ENCODE peak calls at places on chromosomes 11 and 22, in eight cellular contexts. One of them, this sample, is unnamed.

GRCh38 chr22:35792501-35792900 is 74.8 kb downstream of the APOL5 start:
- DNase-seq in hypothalamus: no peak
- DNase-seq in cardiac fibroblast: no peak
- DNase-seq in AG10803: no peak
- DNase-seq in nephron progenitor cell: no peak
- DNase-seq in stimulated activated CD4-positive, alpha-beta T cell treated with anti-CD3 and anti-CD28 coated beads, TNF-alpha, amount 100 ng/mL, for 4 hours: no peak
- DNase-seq in amniotic stem cell: no peak
- DNase-seq in activated T-cell treated with anti-CD3 and anti-CD28 coated beads, Interleukin-2, amount 50 U/mL, for 24 hours: no peak
- DNase-seq in this sample: no peak

GRCh38 chr22:40050258-40050657 is 55.5 kb downstream of the FAM83F start:
- DNase-seq in hypothalamus: no peak
- DNase-seq in cardiac fibroblast: no peak
- DNase-seq in AG10803: no peak
- DNase-seq in nephron progenitor cell: no peak
- DNase-seq in stimulated activated CD4-positive, alpha-beta T cell treated with anti-CD3 and anti-CD28 coated beads, TNF-alpha, amount 100 ng/mL, for 4 hours: no peak
- DNase-seq in amniotic stem cell: no peak
- DNase-seq in activated T-cell treated with anti-CD3 and anti-CD28 coated beads, Interleukin-2, amount 50 U/mL, for 24 hours: no peak
- DNase-seq in this sample: no peak

GRCh38 chr11:11036185-11037161 is 178.6 kb upstream of the ZBED5 start:
- DNase-seq in hypothalamus: no peak
- DNase-seq in cardiac fibroblast: peak
- DNase-seq in AG10803: peak
- DNase-seq in nephron progenitor cell: peak
- DNase-seq in stimulated activated CD4-positive, alpha-beta T cell treated with anti-CD3 and anti-CD28 coated beads, TNF-alpha, amount 100 ng/mL, for 4 hours: peak
- DNase-seq in amniotic stem cell: no peak
- DNase-seq in activated T-cell treated with anti-CD3 and anti-CD28 coated beads, Interleukin-2, amount 50 U/mL, for 24 hours: no peak
- DNase-seq in this sample: peak

GRCh38 chr22:43844560-43845545 is 17.5 kb downstream of the SULT4A1 start:
- DNase-seq in hypothalamus: no peak
- DNase-seq in cardiac fibroblast: no peak
- DNase-seq in AG10803: no peak
- DNase-seq in nephron progenitor cell: no peak
- DNase-seq in stimulated activated CD4-positive, alpha-beta T cell treated with anti-CD3 and anti-CD28 coated beads, TNF-alpha, amount 100 ng/mL, for 4 hours: no peak
- DNase-seq in amniotic stem cell: no peak
- DNase-seq in activated T-cell treated with anti-CD3 and anti-CD28 coated beads, Interleukin-2, amount 50 U/mL, for 24 hours: no peak
- DNase-seq in this sample: no peak

GRCh38 chr22:44580176-44580575 is 82.1 kb upstream of the RTL6 start:
- DNase-seq in hypothalamus: no peak
- DNase-seq in cardiac fibroblast: no peak
- DNase-seq in AG10803: no peak
- DNase-seq in nephron progenitor cell: no peak
- DNase-seq in stimulated activated CD4-positive, alpha-beta T cell treated with anti-CD3 and anti-CD28 coated beads, TNF-alpha, amount 100 ng/mL, for 4 hours: no peak
- DNase-seq in amniotic stem cell: no peak
- DNase-seq in activated T-cell treated with anti-CD3 and anti-CD28 coated beads, Interleukin-2, amount 50 U/mL, for 24 hours: peak
- DNase-seq in this sample: no peak

GRCh38 chr11:66745356-66746235 is 16.6 kb upstream of the SPTBN2 start:
- DNase-seq in hypothalamus: no peak
- DNase-seq in cardiac fibroblast: no peak
- DNase-seq in AG10803: no peak
- DNase-seq in nephron progenitor cell: peak
- DNase-seq in stimulated activated CD4-positive, alpha-beta T cell treated with anti-CD3 and anti-CD28 coated beads, TNF-alpha, amount 100 ng/mL, for 4 hours: no peak
- DNase-seq in amniotic stem cell: no peak
- DNase-seq in activated T-cell treated with anti-CD3 and anti-CD28 coated beads, Interleukin-2, amount 50 U/mL, for 24 hours: peak
- DNase-seq in this sample: no peak

GRCh38 chr22:23207786-23208325 is 27.5 kb downstream of the BCR start:
- DNase-seq in hypothalamus: no peak
- DNase-seq in cardiac fibroblast: no peak
- DNase-seq in AG10803: no peak
- DNase-seq in nephron progenitor cell: no peak
- DNase-seq in stimulated activated CD4-positive, alpha-beta T cell treated with anti-CD3 and anti-CD28 coated beads, TNF-alpha, amount 100 ng/mL, for 4 hours: no peak
- DNase-seq in amniotic stem cell: no peak
- DNase-seq in activated T-cell treated with anti-CD3 and anti-CD28 coated beads, Interleukin-2, amount 50 U/mL, for 24 hours: no peak
- DNase-seq in this sample: no peak

GRCh38 chr11:66904055-66904454 is 47.2 kb downstream of the LRFN4 start:
- DNase-seq in hypothalamus: no peak
- DNase-seq in cardiac fibroblast: no peak
- DNase-seq in AG10803: no peak
- DNase-seq in nephron progenitor cell: no peak
- DNase-seq in stimulated activated CD4-positive, alpha-beta T cell treated with anti-CD3 and anti-CD28 coated beads, TNF-alpha, amount 100 ng/mL, for 4 hours: no peak
- DNase-seq in amniotic stem cell: no peak
- DNase-seq in activated T-cell treated with anti-CD3 and anti-CD28 coated beads, Interleukin-2, amount 50 U/mL, for 24 hours: no peak
- DNase-seq in this sample: peak

GRCh38 chr11:35143509-35144102 is 4.6 kb downstream of the CD44 start:
- DNase-seq in hypothalamus: no peak
- DNase-seq in cardiac fibroblast: no peak
- DNase-seq in AG10803: no peak
- DNase-seq in nephron progenitor cell: no peak
- DNase-seq in stimulated activated CD4-positive, alpha-beta T cell treated with anti-CD3 and anti-CD28 coated beads, TNF-alpha, amount 100 ng/mL, for 4 hours: no peak
- DNase-seq in amniotic stem cell: no peak
- DNase-seq in activated T-cell treated with anti-CD3 and anti-CD28 coated beads, Interleukin-2, amount 50 U/mL, for 24 hours: no peak
- DNase-seq in this sample: peak

GRCh38 chr11:73182824-73183321 is 35.2 kb upstream of the P2RY2 start:
- DNase-seq in hypothalamus: no peak
- DNase-seq in cardiac fibroblast: peak
- DNase-seq in AG10803: no peak
- DNase-seq in nephron progenitor cell: no peak
- DNase-seq in stimulated activated CD4-positive, alpha-beta T cell treated with anti-CD3 and anti-CD28 coated beads, TNF-alpha, amount 100 ng/mL, for 4 hours: no peak
- DNase-seq in amniotic stem cell: no peak
- DNase-seq in activated T-cell treated with anti-CD3 and anti-CD28 coated beads, Interleukin-2, amount 50 U/mL, for 24 hours: no peak
- DNase-seq in this sample: peak

GRCh38 chr11:115920087-115920461 is 415.9 kb upstream of the CADM1 start:
- DNase-seq in hypothalamus: no peak
- DNase-seq in cardiac fibroblast: no peak
- DNase-seq in AG10803: no peak
- DNase-seq in nephron progenitor cell: no peak
- DNase-seq in stimulated activated CD4-positive, alpha-beta T cell treated with anti-CD3 and anti-CD28 coated beads, TNF-alpha, amount 100 ng/mL, for 4 hours: no peak
- DNase-seq in amniotic stem cell: no peak
- DNase-seq in activated T-cell treated with anti-CD3 and anti-CD28 coated beads, Interleukin-2, amount 50 U/mL, for 24 hours: no peak
- DNase-seq in this sample: no peak

GRCh38 chr11:69799582-69799981 is 19.6 kb downstream of the FGF3 start:
- DNase-seq in hypothalamus: no peak
- DNase-seq in cardiac fibroblast: peak
- DNase-seq in AG10803: no peak
- DNase-seq in nephron progenitor cell: no peak
- DNase-seq in stimulated activated CD4-positive, alpha-beta T cell treated with anti-CD3 and anti-CD28 coated beads, TNF-alpha, amount 100 ng/mL, for 4 hours: no peak
- DNase-seq in amniotic stem cell: no peak
- DNase-seq in activated T-cell treated with anti-CD3 and anti-CD28 coated beads, Interleukin-2, amount 50 U/mL, for 24 hours: no peak
- DNase-seq in this sample: peak

GRCh38 chr11:16923987-16924386 is 90.2 kb downstream of the PLEKHA7 start:
- DNase-seq in hypothalamus: no peak
- DNase-seq in cardiac fibroblast: no peak
- DNase-seq in AG10803: no peak
- DNase-seq in nephron progenitor cell: no peak
- DNase-seq in stimulated activated CD4-positive, alpha-beta T cell treated with anti-CD3 and anti-CD28 coated beads, TNF-alpha, amount 100 ng/mL, for 4 hours: no peak
- DNase-seq in amniotic stem cell: no peak
- DNase-seq in activated T-cell treated with anti-CD3 and anti-CD28 coated beads, Interleukin-2, amount 50 U/mL, for 24 hours: no peak
- DNase-seq in this sample: peak

GRCh38 chr11:127873478-127873877 is 713.9 kb downstream of the ETS1 start:
- DNase-seq in hypothalamus: no peak
- DNase-seq in cardiac fibroblast: no peak
- DNase-seq in AG10803: no peak
- DNase-seq in nephron progenitor cell: no peak
- DNase-seq in stimulated activated CD4-positive, alpha-beta T cell treated with anti-CD3 and anti-CD28 coated beads, TNF-alpha, amount 100 ng/mL, for 4 hours: no peak
- DNase-seq in amniotic stem cell: no peak
- DNase-seq in activated T-cell treated with anti-CD3 and anti-CD28 coated beads, Interleukin-2, amount 50 U/mL, for 24 hours: no peak
- DNase-seq in this sample: no peak

GRCh38 chr11:96213500-96213899 is 129.5 kb downstream of the MAML2 start:
- DNase-seq in hypothalamus: no peak
- DNase-seq in cardiac fibroblast: peak
- DNase-seq in AG10803: peak
- DNase-seq in nephron progenitor cell: no peak
- DNase-seq in stimulated activated CD4-positive, alpha-beta T cell treated with anti-CD3 and anti-CD28 coated beads, TNF-alpha, amount 100 ng/mL, for 4 hours: no peak
- DNase-seq in amniotic stem cell: peak
- DNase-seq in activated T-cell treated with anti-CD3 and anti-CD28 coated beads, Interleukin-2, amount 50 U/mL, for 24 hours: no peak
- DNase-seq in this sample: no peak

GRCh38 chr11:120332822-120333716 is 3.1 kb upstream of the ARHGEF12 start:
- DNase-seq in hypothalamus: no peak
- DNase-seq in cardiac fibroblast: peak
- DNase-seq in AG10803: peak
- DNase-seq in nephron progenitor cell: no peak
- DNase-seq in stimulated activated CD4-positive, alpha-beta T cell treated with anti-CD3 and anti-CD28 coated beads, TNF-alpha, amount 100 ng/mL, for 4 hours: no peak
- DNase-seq in amniotic stem cell: no peak
- DNase-seq in activated T-cell treated with anti-CD3 and anti-CD28 coated beads, Interleukin-2, amount 50 U/mL, for 24 hours: no peak
- DNase-seq in this sample: no peak

GRCh38 chr11:13367115-13367514 is 89.5 kb downstream of the BMAL1 start:
- DNase-seq in hypothalamus: no peak
- DNase-seq in cardiac fibroblast: no peak
- DNase-seq in AG10803: no peak
- DNase-seq in nephron progenitor cell: no peak
- DNase-seq in stimulated activated CD4-positive, alpha-beta T cell treated with anti-CD3 and anti-CD28 coated beads, TNF-alpha, amount 100 ng/mL, for 4 hours: no peak
- DNase-seq in amniotic stem cell: no peak
- DNase-seq in activated T-cell treated with anti-CD3 and anti-CD28 coated beads, Interleukin-2, amount 50 U/mL, for 24 hours: no peak
- DNase-seq in this sample: no peak

GRCh38 chr11:91299980-91300379 is 924.6 kb upstream of the FAT3 start:
- DNase-seq in hypothalamus: no peak
- DNase-seq in cardiac fibroblast: peak
- DNase-seq in AG10803: no peak
- DNase-seq in nephron progenitor cell: no peak
- DNase-seq in stimulated activated CD4-positive, alpha-beta T cell treated with anti-CD3 and anti-CD28 coated beads, TNF-alpha, amount 100 ng/mL, for 4 hours: no peak
- DNase-seq in amniotic stem cell: no peak
- DNase-seq in activated T-cell treated with anti-CD3 and anti-CD28 coated beads, Interleukin-2, amount 50 U/mL, for 24 hours: no peak
- DNase-seq in this sample: no peak

GRCh38 chr11:33582636-33583325 is 117.8 kb downstream of the C11orf91 start:
- DNase-seq in hypothalamus: no peak
- DNase-seq in cardiac fibroblast: no peak
- DNase-seq in AG10803: no peak
- DNase-seq in nephron progenitor cell: no peak
- DNase-seq in stimulated activated CD4-positive, alpha-beta T cell treated with anti-CD3 and anti-CD28 coated beads, TNF-alpha, amount 100 ng/mL, for 4 hours: no peak
- DNase-seq in amniotic stem cell: no peak
- DNase-seq in activated T-cell treated with anti-CD3 and anti-CD28 coated beads, Interleukin-2, amount 50 U/mL, for 24 hours: no peak
- DNase-seq in this sample: no peak

GRCh38 chr22:19902245-19902699 is 39.3 kb upstream of the COMT start:
- DNase-seq in hypothalamus: no peak
- DNase-seq in cardiac fibroblast: no peak
- DNase-seq in AG10803: no peak
- DNase-seq in nephron progenitor cell: no peak
- DNase-seq in stimulated activated CD4-positive, alpha-beta T cell treated with anti-CD3 and anti-CD28 coated beads, TNF-alpha, amount 100 ng/mL, for 4 hours: no peak
- DNase-seq in amniotic stem cell: no peak
- DNase-seq in activated T-cell treated with anti-CD3 and anti-CD28 coated beads, Interleukin-2, amount 50 U/mL, for 24 hours: no peak
- DNase-seq in this sample: no peak

GRCh38 chr11:74532496-74533246 is 39.1 kb upstream of the LIPT2 start:
- DNase-seq in hypothalamus: no peak
- DNase-seq in cardiac fibroblast: no peak
- DNase-seq in AG10803: no peak
- DNase-seq in nephron progenitor cell: no peak
- DNase-seq in stimulated activated CD4-positive, alpha-beta T cell treated with anti-CD3 and anti-CD28 coated beads, TNF-alpha, amount 100 ng/mL, for 4 hours: no peak
- DNase-seq in amniotic stem cell: no peak
- DNase-seq in activated T-cell treated with anti-CD3 and anti-CD28 coated beads, Interleukin-2, amount 50 U/mL, for 24 hours: no peak
- DNase-seq in this sample: no peak

GRCh38 chr22:44355688-44356070 is 42.9 kb upstream of the SHISAL1 start:
- DNase-seq in hypothalamus: no peak
- DNase-seq in cardiac fibroblast: no peak
- DNase-seq in AG10803: no peak
- DNase-seq in nephron progenitor cell: no peak
- DNase-seq in stimulated activated CD4-positive, alpha-beta T cell treated with anti-CD3 and anti-CD28 coated beads, TNF-alpha, amount 100 ng/mL, for 4 hours: no peak
- DNase-seq in amniotic stem cell: no peak
- DNase-seq in activated T-cell treated with anti-CD3 and anti-CD28 coated beads, Interleukin-2, amount 50 U/mL, for 24 hours: no peak
- DNase-seq in this sample: no peak

GRCh38 chr22:29626497-29627195 is 23.2 kb downstream of the NF2 start:
- DNase-seq in hypothalamus: no peak
- DNase-seq in cardiac fibroblast: peak
- DNase-seq in AG10803: peak
- DNase-seq in nephron progenitor cell: no peak
- DNase-seq in stimulated activated CD4-positive, alpha-beta T cell treated with anti-CD3 and anti-CD28 coated beads, TNF-alpha, amount 100 ng/mL, for 4 hours: no peak
- DNase-seq in amniotic stem cell: no peak
- DNase-seq in activated T-cell treated with anti-CD3 and anti-CD28 coated beads, Interleukin-2, amount 50 U/mL, for 24 hours: no peak
- DNase-seq in this sample: peak

GRCh38 chr11:3225159-3225758 is 6.6 kb upstream of the MRGPRG start:
- DNase-seq in hypothalamus: no peak
- DNase-seq in cardiac fibroblast: no peak
- DNase-seq in AG10803: no peak
- DNase-seq in nephron progenitor cell: no peak
- DNase-seq in stimulated activated CD4-positive, alpha-beta T cell treated with anti-CD3 and anti-CD28 coated beads, TNF-alpha, amount 100 ng/mL, for 4 hours: no peak
- DNase-seq in amniotic stem cell: no peak
- DNase-seq in activated T-cell treated with anti-CD3 and anti-CD28 coated beads, Interleukin-2, amount 50 U/mL, for 24 hours: no peak
- DNase-seq in this sample: no peak

GRCh38 chr11:42544726-42545125 is 767.1 kb upstream of the API5 start:
- DNase-seq in hypothalamus: no peak
- DNase-seq in cardiac fibroblast: no peak
- DNase-seq in AG10803: no peak
- DNase-seq in nephron progenitor cell: no peak
- DNase-seq in stimulated activated CD4-positive, alpha-beta T cell treated with anti-CD3 and anti-CD28 coated beads, TNF-alpha, amount 100 ng/mL, for 4 hours: no peak
- DNase-seq in amniotic stem cell: no peak
- DNase-seq in activated T-cell treated with anti-CD3 and anti-CD28 coated beads, Interleukin-2, amount 50 U/mL, for 24 hours: no peak
- DNase-seq in this sample: no peak

GRCh38 chr22:26669060-26669481 is 11.7 kb downstream of the MIAT start:
- DNase-seq in hypothalamus: no peak
- DNase-seq in cardiac fibroblast: peak
- DNase-seq in AG10803: peak
- DNase-seq in nephron progenitor cell: peak
- DNase-seq in stimulated activated CD4-positive, alpha-beta T cell treated with anti-CD3 and anti-CD28 coated beads, TNF-alpha, amount 100 ng/mL, for 4 hours: no peak
- DNase-seq in amniotic stem cell: no peak
- DNase-seq in activated T-cell treated with anti-CD3 and anti-CD28 coated beads, Interleukin-2, amount 50 U/mL, for 24 hours: no peak
- DNase-seq in this sample: no peak

GRCh38 chr11:3126207-3126865 is 38.8 kb downstream of the OSBPL5 start:
- DNase-seq in hypothalamus: no peak
- DNase-seq in cardiac fibroblast: peak
- DNase-seq in AG10803: no peak
- DNase-seq in nephron progenitor cell: peak
- DNase-seq in stimulated activated CD4-positive, alpha-beta T cell treated with anti-CD3 and anti-CD28 coated beads, TNF-alpha, amount 100 ng/mL, for 4 hours: no peak
- DNase-seq in amniotic stem cell: no peak
- DNase-seq in activated T-cell treated with anti-CD3 and anti-CD28 coated beads, Interleukin-2, amount 50 U/mL, for 24 hours: no peak
- DNase-seq in this sample: no peak

GRCh38 chr11:3042496-3043314 is 14.5 kb downstream of the CARS1 start:
- DNase-seq in hypothalamus: no peak
- DNase-seq in cardiac fibroblast: no peak
- DNase-seq in AG10803: no peak
- DNase-seq in nephron progenitor cell: no peak
- DNase-seq in stimulated activated CD4-positive, alpha-beta T cell treated with anti-CD3 and anti-CD28 coated beads, TNF-alpha, amount 100 ng/mL, for 4 hours: no peak
- DNase-seq in amniotic stem cell: no peak
- DNase-seq in activated T-cell treated with anti-CD3 and anti-CD28 coated beads, Interleukin-2, amount 50 U/mL, for 24 hours: no peak
- DNase-seq in this sample: no peak

GRCh38 chr11:60910711-60911366 is 3.1 kb upstream of the TMEM109 start:
- DNase-seq in hypothalamus: no peak
- DNase-seq in cardiac fibroblast: no peak
- DNase-seq in AG10803: no peak
- DNase-seq in nephron progenitor cell: no peak
- DNase-seq in stimulated activated CD4-positive, alpha-beta T cell treated with anti-CD3 and anti-CD28 coated beads, TNF-alpha, amount 100 ng/mL, for 4 hours: no peak
- DNase-seq in amniotic stem cell: no peak
- DNase-seq in activated T-cell treated with anti-CD3 and anti-CD28 coated beads, Interleukin-2, amount 50 U/mL, for 24 hours: peak
- DNase-seq in this sample: no peak

GRCh38 chr11:19978668-19979518 is 181.4 kb downstream of the DBX1 start:
- DNase-seq in hypothalamus: no peak
- DNase-seq in cardiac fibroblast: peak
- DNase-seq in AG10803: peak
- DNase-seq in nephron progenitor cell: no peak
- DNase-seq in stimulated activated CD4-positive, alpha-beta T cell treated with anti-CD3 and anti-CD28 coated beads, TNF-alpha, amount 100 ng/mL, for 4 hours: no peak
- DNase-seq in amniotic stem cell: peak
- DNase-seq in activated T-cell treated with anti-CD3 and anti-CD28 coated beads, Interleukin-2, amount 50 U/mL, for 24 hours: no peak
- DNase-seq in this sample: peak

GRCh38 chr11:26276798-26277424 is 55.0 kb upstream of the ANO3 start:
- DNase-seq in hypothalamus: no peak
- DNase-seq in cardiac fibroblast: peak
- DNase-seq in AG10803: peak
- DNase-seq in nephron progenitor cell: peak
- DNase-seq in stimulated activated CD4-positive, alpha-beta T cell treated with anti-CD3 and anti-CD28 coated beads, TNF-alpha, amount 100 ng/mL, for 4 hours: no peak
- DNase-seq in amniotic stem cell: no peak
- DNase-seq in activated T-cell treated with anti-CD3 and anti-CD28 coated beads, Interleukin-2, amount 50 U/mL, for 24 hours: peak
- DNase-seq in this sample: peak

GRCh38 chr22:44102856-44103255 is 77.9 kb upstream of the PARVG start:
- DNase-seq in hypothalamus: no peak
- DNase-seq in cardiac fibroblast: no peak
- DNase-seq in AG10803: no peak
- DNase-seq in nephron progenitor cell: no peak
- DNase-seq in stimulated activated CD4-positive, alpha-beta T cell treated with anti-CD3 and anti-CD28 coated beads, TNF-alpha, amount 100 ng/mL, for 4 hours: no peak
- DNase-seq in amniotic stem cell: no peak
- DNase-seq in activated T-cell treated with anti-CD3 and anti-CD28 coated beads, Interleukin-2, amount 50 U/mL, for 24 hours: no peak
- DNase-seq in this sample: no peak

GRCh38 chr11:59610289-59610688 is 5.3 kb downstream of the OSBP start:
- DNase-seq in hypothalamus: no peak
- DNase-seq in cardiac fibroblast: no peak
- DNase-seq in AG10803: no peak
- DNase-seq in nephron progenitor cell: no peak
- DNase-seq in stimulated activated CD4-positive, alpha-beta T cell treated with anti-CD3 and anti-CD28 coated beads, TNF-alpha, amount 100 ng/mL, for 4 hours: no peak
- DNase-seq in amniotic stem cell: no peak
- DNase-seq in activated T-cell treated with anti-CD3 and anti-CD28 coated beads, Interleukin-2, amount 50 U/mL, for 24 hours: no peak
- DNase-seq in this sample: no peak

GRCh38 chr22:43293661-43294392 is 49.3 kb downstream of the SCUBE1 start:
- DNase-seq in hypothalamus: no peak
- DNase-seq in cardiac fibroblast: peak
- DNase-seq in AG10803: peak
- DNase-seq in nephron progenitor cell: peak
- DNase-seq in stimulated activated CD4-positive, alpha-beta T cell treated with anti-CD3 and anti-CD28 coated beads, TNF-alpha, amount 100 ng/mL, for 4 hours: no peak
- DNase-seq in amniotic stem cell: no peak
- DNase-seq in activated T-cell treated with anti-CD3 and anti-CD28 coated beads, Interleukin-2, amount 50 U/mL, for 24 hours: no peak
- DNase-seq in this sample: no peak

This sample was measured in NCI-H226.